ENCODE peak calls at places on chromosomes 2 and 18, in nine cellular contexts. A is tibial nerve; C is right atrium auricular region; O is HCT116; P is upper lobe of right lung; M is breast epithelium; X is tibial artery; S is CD8-positive, alpha-beta memory T cell; Q is suprapubic skin. J is an unnamed sample.

GRCh38 chr2:224938670-224939309 is 103.5 kb downstream of the DOCK10 start:
- DNase-seq in A (no peak), C (no peak), O (no peak), P (no peak), M (no peak), X (no peak), S (no peak), Q (no peak), J (no peak)

GRCh38 chr2:241808051-241808450 is 942 bp upstream of the NEU4 start:
- DNase-seq in A (peak), C (no peak), O (no peak), P (peak), M (no peak), X (no peak), S (no peak), Q (no peak), J (no peak)

GRCh38 chr2:27001851-27002369 is 30.9 kb upstream of the TMEM214 start:
- DNase-seq in A (no peak), C (no peak), O (no peak), P (no peak), M (no peak), X (no peak), S (no peak), Q (no peak), J (no peak)

GRCh38 chr2:238426568-238427434 is at the start of gene ASB1:
- DNase-seq in A (peak), C (peak), O (peak), P (peak), M (peak), X (peak), S (peak), Q (peak), J (peak)

GRCh38 chr2:239787651-239788050 is 237.5 kb downstream of the NDUFA10 start:
- DNase-seq in A (no peak), C (no peak), O (no peak), P (no peak), M (no peak), X (peak), S (no peak), Q (no peak), J (no peak)

GRCh38 chr2:190636362-190636761 is 12.5 kb upstream of the NAB1 start:
- DNase-seq in A (no peak), C (no peak), O (no peak), P (no peak), M (no peak), X (no peak), S (no peak), Q (no peak), J (no peak)

GRCh38 chr2:8976419-8976818 is 27.1 kb downstream of the MBOAT2 start:
- DNase-seq in A (no peak), C (no peak), O (no peak), P (no peak), M (no peak), X (no peak), S (no peak), Q (no peak), J (no peak)

GRCh38 chr18:48517048-48517447 is 21.8 kb upstream of the CTIF start:
- DNase-seq in A (no peak), C (no peak), O (no peak), P (no peak), M (no peak), X (no peak), S (no peak), Q (no peak), J (no peak)

GRCh38 chr2:221767106-221767878 is 195.2 kb upstream of the EPHA4 start:
- DNase-seq in A (no peak), C (no peak), O (no peak), P (no peak), M (no peak), X (no peak), S (no peak), Q (no peak), J (no peak)

GRCh38 chr2:82109418-82109817 is 1804.9 kb upstream of the LRRTM1 start:
- DNase-seq in A (no peak), C (no peak), O (no peak), P (no peak), M (no peak), X (no peak), S (no peak), Q (no peak), J (no peak)

GRCh38 chr2:209029249-209029648 is 394.6 kb upstream of the MAP2 start:
- DNase-seq in A (no peak), C (no peak), O (no peak), P (no peak), M (no peak), X (no peak), S (no peak), Q (no peak), J (no peak)

GRCh38 chr2:37837576-37838335 is 87.3 kb upstream of the RMDN2 start:
- DNase-seq in A (no peak), C (no peak), O (no peak), P (no peak), M (no peak), X (no peak), S (no peak), Q (no peak), J (peak)

GRCh38 chr2:101157272-101157671 is 6.1 kb upstream of the TBC1D8 start:
- DNase-seq in A (no peak), C (no peak), O (no peak), P (no peak), M (no peak), X (no peak), S (no peak), Q (no peak), J (no peak)

GRCh38 chr18:68796936-68797690 is 767 bp upstream of the CCDC102B start:
- DNase-seq in A (no peak), C (no peak), O (no peak), P (no peak), M (no peak), X (no peak), S (no peak), Q (no peak), J (peak)

GRCh38 chr2:62287895-62288589 is 92.1 kb downstream of the B3GNT2 start:
- DNase-seq in A (no peak), C (peak), O (no peak), P (peak), M (peak), X (no peak), S (peak), Q (peak), J (peak)

GRCh38 chr18:57759650-57760049 is 43.5 kb downstream of the ATP8B1 start:
- DNase-seq in A (no peak), C (no peak), O (no peak), P (no peak), M (no peak), X (no peak), S (no peak), Q (no peak), J (no peak)

GRCh38 chr18:44938396-44939036 is 257.8 kb downstream of the SETBP1 start:
- DNase-seq in A (no peak), C (no peak), O (no peak), P (no peak), M (no peak), X (no peak), S (no peak), Q (no peak), J (no peak)

GRCh38 chr2:217978536-217979150 is 24.2 kb downstream of the TNS1 start:
- DNase-seq in A (no peak), C (no peak), O (no peak), P (peak), M (no peak), X (peak), S (no peak), Q (peak), J (no peak)

GRCh38 chr2:61898810-61899209 is 6.7 kb upstream of the COMMD1 start:
- DNase-seq in A (no peak), C (no peak), O (no peak), P (no peak), M (no peak), X (no peak), S (no peak), Q (no peak), J (no peak)

GRCh38 chr2:129481306-129482219 is 497.9 kb upstream of the RAB6C start:
- DNase-seq in A (no peak), C (no peak), O (no peak), P (no peak), M (no peak), X (no peak), S (no peak), Q (no peak), J (no peak)

GRCh38 chr2:157741819-157742484 is 113.3 kb upstream of the ACVR1C start:
- DNase-seq in A (no peak), C (no peak), O (no peak), P (no peak), M (no peak), X (no peak), S (no peak), Q (no peak), J (no peak)

GRCh38 chr18:1680108-1680507 is 775.4 kb downstream of the ADCYAP1 start:
- DNase-seq in A (no peak), C (no peak), O (no peak), P (no peak), M (no peak), X (no peak), S (no peak), Q (no peak), J (no peak)

GRCh38 chr2:14492920-14493503 is 139.5 kb upstream of the LRATD1 start:
- DNase-seq in A (no peak), C (no peak), O (no peak), P (no peak), M (no peak), X (no peak), S (no peak), Q (no peak), J (no peak)

GRCh38 chr2:240956935-240957655 is 41.3 kb upstream of the SNED1 start:
- DNase-seq in A (peak), C (peak), O (no peak), P (no peak), M (peak), X (no peak), S (no peak), Q (no peak), J (no peak)

GRCh38 chr18:66993492-66993891 is 389.6 kb upstream of the CDH19 start:
- DNase-seq in A (no peak), C (no peak), O (no peak), P (no peak), M (no peak), X (no peak), S (no peak), Q (no peak), J (no peak)

GRCh38 chr2:102033028-102033749 is 41.4 kb downstream of the IL1R2 start:
- DNase-seq in A (no peak), C (peak), O (no peak), P (peak), M (peak), X (peak), S (no peak), Q (peak), J (peak)

GRCh38 chr2:44869761-44870160 is 71.7 kb upstream of the SIX3 start:
- DNase-seq in A (no peak), C (no peak), O (no peak), P (no peak), M (no peak), X (no peak), S (no peak), Q (no peak), J (no peak)

GRCh38 chr2:46315103-46315890 is 18.1 kb downstream of the EPAS1 start:
- DNase-seq in A (peak), C (peak), O (peak), P (peak), M (peak), X (peak), S (no peak), Q (peak), J (peak)

GRCh38 chr2:147451131-147451530 is 393.7 kb upstream of the ACVR2A start:
- DNase-seq in A (no peak), C (no peak), O (no peak), P (no peak), M (no peak), X (no peak), S (no peak), Q (no peak), J (no peak)

GRCh38 chr2:196468394-196468793 is 171.1 kb upstream of the CCDC150 start:
- DNase-seq in A (no peak), C (no peak), O (peak), P (no peak), M (no peak), X (no peak), S (no peak), Q (no peak), J (no peak)

GRCh38 chr2:70522627-70523026 is 31.0 kb downstream of the TGFA start:
- DNase-seq in A (no peak), C (no peak), O (no peak), P (no peak), M (no peak), X (no peak), S (no peak), Q (no peak), J (no peak)
- H3K27ac ChIP-seq in A (no peak), C (no peak), O (no peak), P (no peak), M (no peak), X (no peak), S (no peak), Q (no peak), J (no peak)

GRCh38 chr2:30565860-30566358 is 118.9 kb downstream of the LCLAT1 start:
- DNase-seq in A (no peak), C (no peak), O (no peak), P (no peak), M (no peak), X (peak), S (no peak), Q (no peak), J (peak)
- H3K4me3 ChIP-seq in A (no peak), C (no peak), O (no peak), P (no peak), M (no peak), X (peak), S (no peak), Q (no peak), J (no peak)

GRCh38 chr2:236747925-236748324 is 178.3 kb downstream of the ACKR3 start:
- DNase-seq in A (no peak), C (no peak), O (no peak), P (no peak), M (no peak), X (peak), S (no peak), Q (no peak), J (no peak)

GRCh38 chr2:236748801-236749200 is 179.2 kb downstream of the ACKR3 start:
- DNase-seq in A (no peak), C (no peak), O (no peak), P (no peak), M (no peak), X (peak), S (no peak), Q (no peak), J (peak)

GRCh38 chr2:236747426-236747825 is 177.8 kb downstream of the ACKR3 start:
- DNase-seq in A (no peak), C (no peak), O (no peak), P (no peak), M (no peak), X (peak), S (no peak), Q (no peak), J (no peak)

GRCh38 chr2:236749346-236749745 is 179.7 kb downstream of the ACKR3 start:
- DNase-seq in A (no peak), C (no peak), O (no peak), P (no peak), M (no peak), X (peak), S (no peak), Q (no peak), J (no peak)

GRCh38 chr2:236748385-236748784 is 178.8 kb downstream of the ACKR3 start:
- DNase-seq in A (no peak), C (peak), O (no peak), P (no peak), M (no peak), X (peak), S (no peak), Q (no peak), J (no peak)
- H3K27ac ChIP-seq in A (no peak), C (no peak), O (no peak), P (no peak), M (no peak), X (no peak), S (no peak), Q (peak), J (peak)

DNA sequence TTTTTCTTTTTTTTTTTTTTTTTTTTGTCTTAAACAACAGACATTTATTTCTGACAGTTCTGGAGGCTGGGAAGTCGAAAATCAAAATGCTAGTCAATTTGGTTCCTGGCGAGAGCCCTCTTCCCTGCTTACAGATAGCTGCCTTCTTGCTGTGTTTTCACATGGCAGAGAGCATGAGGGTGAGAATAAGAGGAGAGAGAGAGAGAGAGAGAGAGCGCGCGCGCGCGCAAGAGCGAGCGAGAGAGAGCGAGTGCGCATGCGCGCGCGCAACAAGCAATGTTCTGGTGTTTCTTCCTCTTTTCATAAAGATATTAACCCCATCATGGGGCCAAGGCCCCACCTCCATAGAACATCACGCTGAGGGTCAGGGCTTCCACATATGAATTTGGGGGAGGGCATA is 20.9 kb downstream of the MTCL1 start:
- DNase-seq in A (no peak), C (no peak), O (no peak), P (no peak), M (no peak), X (no peak), S (no peak), Q (no peak), J (no peak)
- H3K4me3 ChIP-seq in A (no peak), C (no peak), O (no peak), P (no peak), M (no peak), X (no peak), S (no peak), Q (no peak), J (no peak)

GRCh38 chr18:46460754-46461153 is 196.3 kb downstream of the LOXHD1 start:
- DNase-seq in A (no peak), C (no peak), O (no peak), P (no peak), M (no peak), X (no peak), S (no peak), Q (peak), J (no peak)

GRCh38 chr18:46464926-46465655 is 191.9 kb downstream of the LOXHD1 start:
- DNase-seq in A (no peak), C (no peak), O (no peak), P (no peak), M (no peak), X (no peak), S (no peak), Q (no peak), J (no peak)

GRCh38 chr18:46462523-46462922 is 194.5 kb downstream of the LOXHD1 start:
- DNase-seq in A (no peak), C (no peak), O (no peak), P (no peak), M (no peak), X (no peak), S (no peak), Q (peak), J (no peak)

GRCh38 chr18:46459789-46460455 is 197.1 kb downstream of the LOXHD1 start:
- DNase-seq in A (no peak), C (no peak), O (no peak), P (no peak), M (no peak), X (no peak), S (no peak), Q (no peak), J (no peak)

DNA sequence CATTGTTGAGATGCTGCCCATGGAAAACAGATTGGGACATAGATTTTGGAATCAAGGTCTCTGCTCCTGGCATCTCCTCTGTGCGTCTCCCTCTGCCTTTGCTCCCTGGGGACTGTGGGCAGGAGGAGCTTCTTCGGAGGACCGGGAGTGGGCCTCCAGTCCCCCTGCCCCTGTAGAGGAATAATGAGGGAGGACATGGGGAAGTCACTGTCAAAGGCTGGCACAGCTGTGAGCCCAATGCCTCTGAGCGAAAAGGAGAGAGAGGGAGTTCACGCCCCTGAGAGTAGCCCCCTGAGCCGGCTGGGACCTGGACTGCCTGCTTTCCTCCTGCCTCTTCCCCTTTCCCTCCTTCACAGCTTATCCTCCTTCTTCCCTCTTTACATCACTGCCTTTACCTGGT is 195.0 kb downstream of the LOXHD1 start:
- DNase-seq in A (no peak), C (no peak), O (no peak), P (no peak), M (no peak), X (no peak), S (no peak), Q (peak), J (no peak)
- H3K27ac ChIP-seq in A (no peak), C (no peak), O (no peak), P (no peak), M (no peak), X (no peak), S (no peak), Q (no peak), J (no peak)

GRCh38 chr2:230954738-230955137 is 29.7 kb upstream of the GPR55 start:
- DNase-seq in A (no peak), C (no peak), O (no peak), P (no peak), M (no peak), X (no peak), S (no peak), Q (no peak), J (no peak)

GRCh38 chr2:230955163-230955779 is 30.2 kb upstream of the GPR55 start:
- DNase-seq in A (no peak), C (no peak), O (no peak), P (no peak), M (no peak), X (no peak), S (no peak), Q (no peak), J (no peak)

GRCh38 chr2:230958803-230959756 is 34.0 kb upstream of the GPR55 start:
- DNase-seq in A (no peak), C (no peak), O (no peak), P (no peak), M (no peak), X (no peak), S (no peak), Q (no peak), J (no peak)

GRCh38 chr2:230957756-230958391 is 32.8 kb upstream of the GPR55 start:
- DNase-seq in A (no peak), C (no peak), O (no peak), P (no peak), M (no peak), X (no peak), S (no peak), Q (no peak), J (no peak)

GRCh38 chr2:230956827-230957755 is 32.0 kb upstream of the GPR55 start:
- DNase-seq in A (no peak), C (peak), O (peak), P (no peak), M (peak), X (no peak), S (peak), Q (no peak), J (peak)
- H3K4me3 ChIP-seq in A (peak), C (peak), O (peak), P (peak), M (peak), X (peak), S (peak), Q (peak), J (peak)

GRCh38 chr2:119475225-119475856 is 43.7 kb downstream of the TMEM37 start:
- DNase-seq in A (no peak), C (no peak), O (no peak), P (no peak), M (no peak), X (no peak), S (no peak), Q (peak), J (peak)
- H3K27ac ChIP-seq in A (no peak), C (no peak), O (no peak), P (no peak), M (no peak), X (no peak), S (no peak), Q (no peak), J (peak)

GRCh38 chr2:231198291-231199173 is at the start of gene ARMC9:
- DNase-seq in A (peak), C (peak), O (no peak), P (peak), M (peak), X (peak), S (peak), Q (peak), J (peak)
- H3K4me3 ChIP-seq in A (peak), C (peak), O (peak), P (peak), M (peak), X (peak), S (peak), Q (peak), J (peak)

GRCh38 chr2:124046332-124046731 is 21.2 kb downstream of the CNTNAP5 start:
- DNase-seq in A (no peak), C (no peak), O (no peak), P (no peak), M (no peak), X (no peak), S (no peak), Q (no peak), J (no peak)

GRCh38 chr2:124048102-124048501 is 23.0 kb downstream of the CNTNAP5 start:
- DNase-seq in A (no peak), C (no peak), O (no peak), P (no peak), M (no peak), X (no peak), S (no peak), Q (no peak), J (no peak)

GRCh38 chr2:124050833-124051497 is 25.9 kb downstream of the CNTNAP5 start:
- DNase-seq in A (no peak), C (no peak), O (no peak), P (no peak), M (no peak), X (no peak), S (no peak), Q (no peak), J (no peak)

GRCh38 chr2:124049136-124049535 is 24.0 kb downstream of the CNTNAP5 start:
- DNase-seq in A (no peak), C (no peak), O (no peak), P (no peak), M (no peak), X (no peak), S (no peak), Q (no peak), J (no peak)

DNA sequence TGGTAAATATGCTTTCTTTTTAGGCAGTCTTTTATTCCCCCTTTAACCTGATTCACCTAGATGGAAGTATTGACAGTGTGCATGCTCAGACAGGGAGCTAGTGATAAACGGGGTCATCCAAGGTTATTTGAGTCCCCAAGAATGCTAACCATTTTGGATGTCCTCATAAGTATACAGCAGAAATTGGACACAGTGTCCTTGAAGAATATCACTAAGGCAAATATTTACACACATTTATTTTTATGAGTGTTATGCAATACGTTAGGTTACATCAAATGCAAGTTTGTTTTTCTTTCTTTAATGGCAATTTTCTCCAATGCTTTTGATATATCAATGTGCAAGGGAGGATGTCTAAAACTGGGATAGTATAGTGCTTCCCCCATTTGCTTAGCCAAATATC is 23.6 kb downstream of the CNTNAP5 start:
- DNase-seq in A (no peak), C (no peak), O (no peak), P (no peak), M (no peak), X (no peak), S (no peak), Q (no peak), J (no peak)
- H3K27ac ChIP-seq in A (no peak), C (no peak), O (no peak), P (no peak), M (no peak), X (no peak), S (no peak), Q (no peak), J (no peak)